ENCODE peak calls at places on chromosomes 11 and 22, in eight cellular contexts. Z is transverse colon, Y is vagina, T is GM12891, C is lower leg skin, Q is prostate gland, A is heart left ventricle, J is H1. X is an unnamed sample.

GRCh38 chr22:19178659-19179471 is at the start of gene SLC25A1:
- DNase-seq in Z (peak; percentile 96), Y (no peak), T (peak; percentile 95), C (peak; percentile 97), Q (peak; percentile 89), A (peak; percentile 93), J (peak; percentile 53), X (peak; percentile 99)

GRCh38 chr11:83543918-83544491 is 257.8 kb upstream of the CCDC90B start:
- DNase-seq in Z (no peak), Y (no peak), T (no peak), C (no peak), Q (no peak), A (no peak), J (no peak), X (no peak)

GRCh38 chr22:36386900-36387663 is 685 bp downstream of the MYH9 start:
- DNase-seq in Z (peak; percentile 86), Y (no peak), T (no peak), C (peak; percentile 95), Q (peak; percentile 44), A (peak; percentile 80), J (no peak), X (peak; percentile 95)

GRCh38 chr11:110295086-110295485 is 1.3 kb downstream of the RDX start:
- DNase-seq in Z (no peak), Y (no peak), T (no peak), C (no peak), Q (no peak), A (no peak), J (no peak), X (no peak)

GRCh38 chr22:50086526-50086925 is 1.3 kb upstream of the MLC1 start:
- DNase-seq in Z (no peak), Y (no peak), T (no peak), C (no peak), Q (no peak), A (no peak), J (no peak), X (no peak)

GRCh38 chr22:50526849-50527801 is 1.7 kb upstream of the SCO2 start:
- DNase-seq in Z (peak; percentile 74), Y (no peak), T (peak; percentile 57), C (peak; percentile 93), Q (no peak), A (peak; percentile 73), J (no peak), X (peak; percentile 87)

GRCh38 chr11:62611705-62612365 is 740 bp downstream of the EML3 start:
- DNase-seq in Z (peak; percentile 56), Y (no peak), T (peak; percentile 66), C (peak; percentile 90), Q (no peak), A (peak; percentile 75), J (no peak), X (peak; percentile 53)

GRCh38 chr22:46842606-46843005 is 80.2 kb downstream of the TBC1D22A start:
- DNase-seq in Z (peak; percentile 20), Y (no peak), T (no peak), C (peak; percentile 93), Q (peak; percentile 75), A (no peak), J (no peak), X (no peak)

GRCh38 chr11:65378208-65378927 is 4.1 kb downstream of the SLC25A45 start:
- DNase-seq in Z (peak; percentile 52), Y (no peak), T (no peak), C (no peak), Q (no peak), A (no peak), J (no peak), X (peak; percentile 55)

GRCh38 chr11:113278481-113278880 is 35.9 kb upstream of the TTC12 start:
- DNase-seq in Z (no peak), Y (peak; percentile 58), T (no peak), C (peak; percentile 14), Q (no peak), A (no peak), J (no peak), X (no peak)

GRCh38 chr11:61683961-61684869 is 4.0 kb downstream of the DAGLA start:
- DNase-seq in Z (no peak), Y (no peak), T (no peak), C (no peak), Q (no peak), A (no peak), J (no peak), X (peak; percentile 42)

GRCh38 chr11:44372989-44373388 is 63.0 kb upstream of the ALX4 start:
- DNase-seq in Z (no peak), Y (no peak), T (no peak), C (peak; percentile 9), Q (no peak), A (no peak), J (no peak), X (no peak)

GRCh38 chr11:75342966-75343870 is 8.2 kb downstream of the ARRB1 start:
- DNase-seq in Z (no peak), Y (no peak), T (no peak), C (no peak), Q (peak; percentile 66), A (no peak), J (no peak), X (no peak)

GRCh38 chr11:133957926-133958325 is 1.2 kb upstream of the IGSF9B start:
- DNase-seq in Z (no peak), Y (no peak), T (no peak), C (no peak), Q (no peak), A (peak; percentile 15), J (no peak), X (no peak)

GRCh38 chr11:1168721-1169161 is 11.0 kb downstream of the MUC5AC start:
- DNase-seq in Z (no peak), Y (no peak), T (peak; percentile 15), C (peak; percentile 68), Q (no peak), A (no peak), J (no peak), X (peak; percentile 63)
- TF ChIP-seq POLR2A in Z (no peak), Y (no peak), T (no peak), C (no peak), Q (no peak), A (no peak), J (no peak), X (no peak)

DNA sequence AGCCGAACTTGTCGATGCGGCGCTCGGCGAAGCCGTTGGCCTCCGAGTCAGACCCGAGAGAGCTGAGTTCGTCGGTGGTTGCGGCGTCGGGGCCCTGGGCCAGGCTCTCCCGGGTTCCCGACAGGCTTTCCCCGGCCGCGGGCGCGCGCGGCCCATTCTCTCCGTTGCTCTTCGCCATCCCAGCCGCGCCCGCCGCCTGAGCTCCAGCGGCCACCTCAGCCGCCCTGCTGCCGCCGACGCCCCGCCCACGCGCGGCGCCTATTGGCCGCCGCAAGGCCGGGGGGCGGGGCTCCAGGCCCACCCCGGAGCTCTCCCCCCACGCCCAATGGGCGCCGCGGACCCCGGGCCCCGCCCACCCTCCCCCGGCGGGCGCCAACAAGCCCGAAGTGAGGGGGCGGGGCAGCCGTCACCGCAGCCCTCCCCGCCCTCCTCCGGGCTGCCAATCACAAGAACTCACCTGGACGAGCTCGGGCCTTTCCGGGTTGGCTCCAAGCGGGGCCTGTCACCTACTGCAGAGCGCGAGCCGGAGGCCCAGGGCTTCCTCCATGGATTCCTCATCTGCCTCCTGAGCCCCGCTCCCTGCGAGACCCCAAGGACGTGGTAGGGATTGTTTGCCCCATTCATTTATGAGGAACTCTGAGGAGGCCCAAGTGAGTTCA is at the start of gene TBC1D10A:
- DNase-seq in Z (peak; percentile 96), Y (no peak), T (peak; percentile 100), C (peak; percentile 97), Q (peak; percentile 96), A (peak; percentile 92), J (peak; percentile 90), X (peak; percentile 98)
- TF ChIP-seq POLR2A in Z (peak; percentile 90), Y (no peak), T (peak; percentile 75), C (no peak), Q (peak; percentile 97), A (peak; percentile 96), J (no peak), X (peak; percentile 96)

DNA sequence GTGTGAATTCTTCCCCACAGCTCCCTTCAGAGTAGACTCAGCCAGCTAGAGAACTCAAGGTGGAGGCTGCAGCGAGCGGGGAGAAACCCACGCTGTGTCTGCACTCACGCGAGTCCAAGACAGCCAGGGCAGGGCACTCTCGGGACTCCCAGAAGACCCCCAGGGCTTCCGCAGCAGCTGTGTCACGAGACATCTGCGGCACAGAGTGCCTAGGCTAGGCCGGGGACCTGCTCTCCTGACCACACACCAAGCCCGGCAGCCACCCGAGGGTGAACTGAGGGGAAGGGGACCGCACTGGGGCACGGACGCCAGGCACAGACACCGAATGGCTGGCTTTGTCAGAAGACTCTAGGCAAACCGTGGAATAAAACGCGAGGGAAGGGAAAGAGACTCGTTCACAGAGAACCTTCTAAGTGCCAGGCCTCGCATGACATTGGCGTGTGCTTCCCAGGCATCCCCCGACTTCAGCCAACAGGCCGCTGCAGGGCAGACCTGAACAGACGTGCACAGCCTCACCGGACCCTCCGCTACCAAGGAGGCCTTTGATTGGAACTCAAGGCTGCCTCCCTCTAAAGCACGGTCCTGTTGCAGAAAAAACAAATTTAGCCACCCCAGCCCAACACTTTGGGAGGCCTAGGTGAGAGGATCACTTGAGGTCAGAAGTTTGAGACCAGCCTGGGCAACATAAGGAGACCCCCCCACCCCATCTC is 18.2 kb upstream of the MOB2 start:
- DNase-seq in Z (no peak), Y (no peak), T (no peak), C (no peak), Q (no peak), A (peak; percentile 23), J (no peak), X (peak; percentile 48)
- TF ChIP-seq POLR2A in Z (no peak), Y (no peak), T (no peak), C (no peak), Q (no peak), A (no peak), J (no peak), X (no peak)

DNA sequence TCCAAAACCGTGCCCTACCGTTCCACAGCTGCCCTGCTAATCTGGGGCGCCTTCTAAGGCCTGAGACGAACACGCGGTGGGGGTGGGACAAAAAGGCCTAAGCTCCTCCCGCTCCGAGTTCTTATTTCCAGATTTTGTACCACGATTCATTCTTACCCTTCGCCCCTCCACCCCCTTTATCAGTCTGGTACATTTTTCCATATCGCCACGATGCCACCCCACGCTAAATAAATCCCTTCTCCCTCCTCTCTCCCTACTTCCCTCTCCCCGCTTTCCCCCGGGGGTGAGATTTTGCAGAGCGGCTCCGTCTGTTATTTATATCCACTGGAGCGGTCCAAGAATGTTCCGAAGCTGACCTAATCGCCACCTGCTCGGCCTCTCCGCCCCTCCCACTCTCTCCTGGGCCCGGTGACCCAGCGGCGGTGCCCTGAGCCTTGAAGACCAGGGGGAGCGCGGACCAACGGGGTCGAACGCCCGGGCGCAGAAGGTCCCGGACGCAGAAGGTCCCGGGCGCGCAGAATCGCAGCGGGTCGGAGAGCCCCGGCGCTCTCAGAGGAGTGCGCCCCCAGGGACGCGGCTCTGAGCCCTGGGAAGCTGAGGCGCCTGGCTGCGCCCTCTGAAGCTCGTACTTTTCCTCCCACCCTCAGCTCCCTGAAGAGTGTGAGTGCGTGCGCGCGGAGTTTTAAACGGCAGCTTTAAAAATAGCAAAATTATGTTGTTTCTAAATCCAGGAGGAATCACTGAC is 875 bp upstream of the PACSIN3 start:
- DNase-seq in Z (peak; percentile 51), Y (no peak), T (peak; percentile 55), C (no peak), Q (no peak), A (peak; percentile 87), J (no peak), X (peak; percentile 63)
- TF ChIP-seq POLR2A in Z (no peak), Y (no peak), T (no peak), C (no peak), Q (no peak), A (peak; percentile 56), J (no peak), X (peak; percentile 14)

X was measured in upper lobe of left lung.